ENCODE peak calls at places on chromosomes 1 and 21, in four cellular contexts. J is NT2/D1, T is HepG2, E is H1. A is an unnamed sample.

GRCh38 chr1:94884101-94884875 is 42.6 kb downstream of the CNN3 start:
- DNase-seq in T (peak; percentile 71), J (peak; percentile 71), E (peak; percentile 43), A (no peak)

GRCh38 chr1:230572121-230573083 is 69.9 kb upstream of the COG2 start:
- DNase-seq in E (no peak), J (no peak), T (peak; percentile 39), A (no peak)

GRCh38 chr21:46131721-46132651 is 23.4 kb downstream of the FTCD start:
- DNase-seq in T (no peak), J (no peak), E (no peak), A (no peak)

GRCh38 chr1:68470388-68470970 is 20.7 kb upstream of the RPE65 start:
- DNase-seq in E (no peak), J (no peak), T (peak; percentile 3), A (no peak)

GRCh38 chr21:36703123-36703522 is 4.2 kb downstream of the SIM2 start:
- DNase-seq in J (no peak), T (no peak), E (no peak), A (no peak)

GRCh38 chr21:26565105-26565504 is 8.0 kb downstream of the CYYR1 start:
- DNase-seq in E (no peak), T (no peak), J (no peak), A (no peak)

GRCh38 chr1:3547055-3548005 is 64.0 kb downstream of the MEGF6 start:
- DNase-seq in J (no peak), T (no peak), E (no peak), A (no peak)

GRCh38 chr1:58804853-58805252 is 21.0 kb upstream of the JUN start:
- DNase-seq in J (no peak), T (no peak), E (no peak), A (no peak)

GRCh38 chr1:38071530-38072266 is 25.1 kb upstream of the POU3F1 start:
- DNase-seq in J (no peak), E (no peak), T (peak; percentile 17), A (peak; percentile 60)

GRCh38 chr21:36155603-36156338 is 853 bp upstream of the DOP1B start:
- DNase-seq in E (no peak), T (no peak), J (no peak), A (no peak)

GRCh38 chr1:85952460-85952859 is 204.1 kb downstream of the COL24A1 start:
- DNase-seq in J (no peak), T (no peak), E (no peak), A (no peak)

GRCh38 chr1:213399695-213400094 is 348.7 kb downstream of the RPS6KC1 start:
- DNase-seq in J (peak; percentile 58), T (peak; percentile 76), E (no peak), A (no peak)

GRCh38 chr1:89396902-89397301 is 33.0 kb downstream of the GBP6 start:
- DNase-seq in T (no peak), E (no peak), J (no peak), A (no peak)
- TF ChIP-seq SUZ12 in T (no peak), E (no peak), J (no peak), A (no peak)

GRCh38 chr1:160340866-160341265 is 2.2 kb downstream of the COPA start:
- DNase-seq in E (no peak), T (peak; percentile 67), J (no peak), A (no peak)
- TF ChIP-seq SUZ12 in E (no peak), T (no peak), J (no peak), A (no peak)

GRCh38 chr21:41705546-41706262 is 61.1 kb downstream of the RIPK4 start:
- DNase-seq in J (no peak), T (no peak), E (no peak), A (no peak)

GRCh38 chr21:41706678-41707077 is 60.2 kb downstream of the RIPK4 start:
- DNase-seq in E (no peak), T (peak; percentile 86), J (no peak), A (no peak)

GRCh38 chr21:41706263-41706639 is 60.6 kb downstream of the RIPK4 start:
- DNase-seq in T (no peak), J (no peak), E (no peak), A (no peak)

GRCh38 chr21:41709166-41709565 is 57.7 kb downstream of the RIPK4 start:
- DNase-seq in T (no peak), E (no peak), J (no peak), A (no peak)

DNA sequence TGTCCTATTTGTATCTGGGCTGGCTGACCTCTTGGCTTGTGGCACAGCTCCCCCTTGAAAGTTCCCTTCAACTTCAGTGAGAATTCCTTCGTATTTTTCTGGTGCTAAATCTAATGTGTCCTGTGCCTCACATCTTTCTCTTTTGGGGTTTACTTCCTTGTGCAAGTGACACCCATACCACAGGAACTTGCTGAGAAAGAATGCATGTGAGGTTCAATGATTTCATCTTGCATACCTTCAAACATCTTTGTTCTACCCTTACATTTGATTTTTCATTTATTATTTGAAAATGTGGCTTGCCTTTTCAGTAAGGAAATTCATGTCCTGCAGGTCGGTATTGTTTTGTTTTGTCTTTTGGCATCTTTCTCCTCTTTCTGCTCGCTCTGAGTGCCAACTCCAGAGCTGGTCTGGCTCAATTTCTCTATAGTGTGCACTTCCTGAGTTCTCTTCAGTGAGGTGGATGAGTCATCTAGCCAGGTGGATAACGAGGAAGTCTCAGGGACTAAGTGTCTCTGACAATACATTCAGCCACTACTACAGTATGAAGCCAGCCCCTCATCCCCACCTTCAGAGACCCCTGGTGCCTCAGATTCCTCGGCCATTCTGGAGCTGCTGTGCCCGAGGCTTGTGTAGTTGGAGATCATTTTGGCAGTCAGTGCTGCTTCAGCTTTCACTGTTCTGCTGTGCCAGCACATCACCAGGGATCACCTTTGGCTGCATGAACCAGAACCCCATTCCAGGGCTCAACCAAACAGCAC is 59.4 kb downstream of the RIPK4 start:
- DNase-seq in E (no peak), T (no peak), J (no peak), A (no peak)
- TF ChIP-seq SUZ12 in E (no peak), T (no peak), J (no peak), A (no peak)

GRCh38 chr1:227541129-227541528 is 22.2 kb upstream of the ZNF678 start:
- DNase-seq in T (no peak), E (no peak), J (no peak), A (no peak)
- TF ChIP-seq SUZ12 in T (no peak), E (no peak), J (no peak), A (no peak)

DNA sequence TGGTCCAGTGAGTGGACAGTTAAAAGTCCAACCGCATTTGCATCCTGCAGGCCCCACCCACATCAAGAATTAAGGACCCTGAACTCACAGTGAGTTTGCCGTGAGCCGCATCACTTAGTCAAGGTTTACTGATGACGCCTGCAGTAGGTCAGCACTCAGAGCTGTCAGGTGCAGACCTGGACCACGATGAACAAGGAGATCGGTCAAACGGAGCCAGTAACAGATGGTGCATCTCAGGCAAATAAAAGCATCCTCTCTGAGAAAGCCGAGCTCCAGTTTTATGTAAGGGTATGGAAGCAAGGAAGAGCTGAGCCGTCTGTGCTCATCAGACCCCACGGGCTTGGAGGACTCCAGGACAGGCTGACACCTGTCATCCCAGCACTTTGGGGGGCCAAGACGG is 4.5 kb downstream of the PRDM15 start:
- DNase-seq in E (no peak), T (no peak), J (no peak), A (no peak)
- TF ChIP-seq SUZ12 in E (no peak), T (no peak), J (no peak), A (no peak)

GRCh38 chr1:27663735-27664119 is 8.3 kb downstream of the IFI6 start:
- DNase-seq in J (no peak), E (no peak), T (no peak), A (no peak)

GRCh38 chr1:27658951-27659496 is 13.0 kb downstream of the IFI6 start:
- DNase-seq in T (no peak), E (no peak), J (no peak), A (no peak)

GRCh38 chr1:27661412-27662075 is 10.4 kb downstream of the IFI6 start:
- DNase-seq in E (no peak), T (no peak), J (no peak), A (no peak)

GRCh38 chr1:27659497-27660299 is 12.3 kb downstream of the IFI6 start:
- DNase-seq in E (no peak), J (no peak), T (peak; percentile 53), A (peak; percentile 92)

DNA sequence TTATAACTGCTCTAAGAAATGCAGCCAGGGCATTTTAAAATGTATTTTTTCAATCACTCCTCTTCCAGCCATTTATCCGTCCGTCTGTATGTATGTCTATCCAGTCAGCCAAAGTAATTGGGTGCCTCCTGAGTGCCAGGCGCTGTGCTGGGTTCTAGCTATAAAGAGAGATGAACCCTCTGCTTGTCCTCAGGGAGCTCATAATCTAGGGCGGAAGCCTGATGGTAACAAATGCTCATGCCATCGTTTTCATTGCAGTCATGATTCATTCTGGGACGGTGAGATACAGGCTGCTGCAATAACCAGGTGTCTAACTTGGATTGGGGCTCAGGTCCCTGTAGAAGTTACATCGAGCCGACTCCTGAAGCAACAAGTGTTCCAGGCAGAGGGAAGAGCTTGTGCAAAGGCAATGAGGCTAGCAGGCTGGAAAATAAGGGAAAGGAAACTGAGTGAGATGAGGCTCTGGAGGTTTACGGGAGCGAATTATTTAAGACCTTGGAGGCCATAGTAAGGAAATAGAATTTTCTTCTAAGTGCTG is 11.6 kb downstream of the IFI6 start:
- DNase-seq in T (no peak), J (no peak), E (no peak), A (no peak)
- TF ChIP-seq SUZ12 in T (no peak), J (no peak), E (no peak), A (no peak)

GRCh38 chr1:8653878-8654277 is 163.6 kb downstream of the RERE start:
- DNase-seq in E (no peak), T (no peak), J (no peak), A (no peak)
- TF ChIP-seq SUZ12 in E (no peak), T (no peak), J (no peak), A (no peak)

DNA sequence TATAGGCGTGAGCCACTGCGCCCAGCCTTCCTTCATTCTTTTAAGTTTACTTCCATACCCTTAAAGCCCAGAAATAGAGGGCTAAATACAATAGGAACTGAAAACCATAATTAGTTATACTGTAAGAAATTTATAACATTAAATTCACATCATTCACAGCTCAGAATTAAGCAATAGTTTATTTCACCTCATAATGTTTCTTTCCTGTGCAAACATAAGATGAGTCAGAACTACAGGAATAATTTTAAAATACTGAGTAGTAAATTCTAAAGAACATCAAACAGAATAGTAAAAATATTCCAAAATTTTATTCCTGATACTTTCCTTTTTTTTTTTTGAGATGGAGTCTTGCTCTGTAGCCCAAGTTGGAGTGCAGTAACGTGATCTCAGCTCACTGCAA is 24.1 kb downstream of the POGZ start:
- DNase-seq in T (no peak), J (no peak), E (no peak), A (no peak)
- TF ChIP-seq SUZ12 in T (no peak), J (no peak), E (no peak), A (no peak)